ENCODE peak calls at places on chromosomes 13 and 19, in four cellular contexts. N, X, I and F are unnamed samples.

GRCh38 chr19:6319376-6319775 is 14.0 kb downstream of the ACER1 start:
- DNase-seq in N (no peak), X (no peak), I (no peak), F (no peak)

GRCh38 chr19:44608391-44608821 is 5.0 kb upstream of the IGSF23 start:
- DNase-seq in N (no peak), X (peak; percentile 4), I (no peak), F (no peak)

GRCh38 chr19:28394705-28395104 is 818.2 kb downstream of the UQCRFS1 start:
- DNase-seq in N (no peak), X (no peak), I (no peak), F (no peak)

GRCh38 chr19:29324717-29325116 is 111.8 kb upstream of the UQCRFS1 start:
- DNase-seq in N (no peak), X (no peak), I (no peak), F (no peak)

GRCh38 chr19:33769208-33769607 is 27.5 kb upstream of the KCTD15 start:
- DNase-seq in N (no peak), X (no peak), I (no peak), F (no peak)

GRCh38 chr19:18672606-18673337 is 10.7 kb upstream of the CRTC1 start:
- DNase-seq in N (no peak), X (no peak), I (peak; percentile 81), F (no peak)

GRCh38 chr13:112670118-112670517 is 19.7 kb upstream of the ATP11A start:
- DNase-seq in N (no peak), X (no peak), I (no peak), F (no peak)

GRCh38 chr13:105107781-105108180 is 1427.7 kb downstream of the EFNB2 start:
- DNase-seq in N (no peak), X (no peak), I (no peak), F (no peak)

GRCh38 chr13:114100446-114101320 is 31.7 kb downstream of the RASA3 start:
- DNase-seq in N (no peak), X (no peak), I (peak; percentile 77), F (peak; percentile 46)

GRCh38 chr19:40035996-40036395 is 20.0 kb downstream of the ZNF780B start:
- DNase-seq in N (no peak), X (no peak), I (no peak), F (no peak)

GRCh38 chr19:33373701-33374405 is at the start of gene CEBPG:
- DNase-seq in N (no peak), X (no peak), I (peak; percentile 87), F (peak; percentile 65)

GRCh38 chr13:93740334-93740733 is 513.7 kb downstream of the GPC6 start:
- DNase-seq in N (no peak), X (no peak), I (no peak), F (no peak)

GRCh38 chr13:110617326-110618072 is 2.2 kb downstream of the NAXD start:
- DNase-seq in N (no peak), X (no peak), I (no peak), F (peak; percentile 84)

GRCh38 chr13:33799950-33800592 is 17.9 kb upstream of the RFC3 start:
- DNase-seq in N (no peak), X (peak; percentile 10), I (no peak), F (no peak)

GRCh38 chr13:43077906-43078305 is 54.5 kb downstream of the DNAJC15 start:
- DNase-seq in N (no peak), X (no peak), I (no peak), F (no peak)

GRCh38 chr19:29098863-29099481 is 114.0 kb downstream of the UQCRFS1 start:
- DNase-seq in N (no peak), X (peak; percentile 26), I (no peak), F (no peak)

GRCh38 chr13:75372517-75372916 is 109.5 kb downstream of the TBC1D4 start:
- DNase-seq in N (peak; percentile 42), X (no peak), I (no peak), F (no peak)

GRCh38 chr19:57566396-57567256 is 7.0 kb upstream of the ZNF550 start:
- DNase-seq in N (no peak), X (no peak), I (no peak), F (no peak)

GRCh38 chr19:39038098-39038497 is 5.7 kb upstream of the FBXO27 start:
- DNase-seq in N (no peak), X (no peak), I (no peak), F (peak; percentile 71)

GRCh38 chr13:23007430-23007829 is 173.3 kb upstream of the SGCG start:
- DNase-seq in N (no peak), X (no peak), I (no peak), F (no peak)

GRCh38 chr13:90591260-90591926 is 756.1 kb upstream of the MIR17HG start:
- DNase-seq in N (no peak), X (no peak), I (no peak), F (no peak)

GRCh38 chr19:2355168-2356035 is 4.7 kb upstream of the TMPRSS9 start:
- DNase-seq in N (no peak), X (no peak), I (no peak), F (no peak)

GRCh38 chr13:80463673-80464352 is 122.9 kb upstream of the SPRY2 start:
- DNase-seq in N (no peak), X (no peak), I (no peak), F (no peak)

GRCh38 chr13:52428295-52428694 is 22.1 kb downstream of the VPS36 start:
- DNase-seq in N (no peak), X (no peak), I (no peak), F (no peak)

GRCh38 chr19:35539314-35539713 is 6.1 kb downstream of the GAPDHS start:
- DNase-seq in N (no peak), X (no peak), I (no peak), F (no peak)

GRCh38 chr19:38055655-38056521 is 148.9 kb downstream of the SIPA1L3 start:
- DNase-seq in N (no peak), X (no peak), I (no peak), F (no peak)

GRCh38 chr13:23656637-23657036 is 86.4 kb downstream of the TNFRSF19 start:
- DNase-seq in N (no peak), X (no peak), I (no peak), F (no peak)

GRCh38 chr19:1289395-1290244 is 3.9 kb downstream of the EFNA2 start:
- DNase-seq in N (no peak), X (no peak), I (no peak), F (no peak)

GRCh38 chr13:57634829-57635165 is 3.3 kb downstream of the PCDH17 start:
- DNase-seq in N (no peak), X (no peak), I (no peak), F (peak; percentile 18)

GRCh38 chr13:57633141-57633949 is 1.8 kb downstream of the PCDH17 start:
- DNase-seq in N (no peak), X (no peak), I (peak; percentile 89), F (peak; percentile 58)

GRCh38 chr13:57635541-57635940 is 4.0 kb downstream of the PCDH17 start:
- DNase-seq in N (no peak), X (no peak), I (no peak), F (no peak)

GRCh38 chr13:57632276-57633140 is 964 bp downstream of the PCDH17 start:
- DNase-seq in N (no peak), X (no peak), I (peak; percentile 78), F (peak; percentile 51)

GRCh38 chr13:57633950-57634828 is 2.6 kb downstream of the PCDH17 start:
- DNase-seq in N (no peak), X (no peak), I (peak; percentile 79), F (peak; percentile 51)
- H3K4me3 ChIP-seq in N (no peak overlapping the region), X (no peak overlapping the region), I (no peak overlapping the region), F (peak overlapping the region; percentile 10)

DNA sequence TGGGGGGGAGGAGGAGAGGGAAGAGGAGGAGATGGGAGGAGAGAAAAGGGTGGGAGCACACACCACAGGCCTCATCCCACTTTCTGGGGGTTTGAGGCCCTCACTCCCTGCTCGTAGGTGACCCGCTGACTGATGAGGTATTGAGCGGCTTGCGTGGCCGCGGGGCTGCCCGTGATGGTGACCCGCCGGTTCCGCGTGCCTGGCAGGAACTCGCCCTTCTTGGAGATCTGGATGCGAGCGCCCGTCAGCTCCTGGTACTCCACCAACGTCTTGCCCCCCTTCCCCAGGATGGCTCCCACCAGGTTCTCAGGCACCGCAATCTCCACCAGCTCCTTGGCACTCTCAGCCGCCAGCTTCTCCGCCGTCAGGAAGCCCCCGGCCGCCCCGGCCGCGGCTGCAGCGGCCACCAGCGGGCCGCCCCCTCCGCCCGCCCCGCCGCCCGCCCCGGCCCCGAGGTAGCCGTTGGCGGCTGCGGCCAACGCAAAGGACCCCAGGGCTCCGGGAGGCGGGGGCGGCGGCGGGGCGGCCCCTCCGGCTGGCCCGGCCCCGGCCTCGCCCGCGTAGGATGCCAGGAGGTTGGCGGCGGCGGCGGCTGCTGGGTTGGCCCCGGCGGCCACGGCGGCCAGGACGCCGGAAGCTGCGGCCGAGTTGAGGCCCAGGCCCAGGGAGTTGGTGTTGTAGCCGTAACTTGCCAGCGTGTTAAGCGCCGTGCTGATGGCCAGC is 25.4 kb upstream of the NANOS2 start:
- DNase-seq in N (no peak), X (no peak), I (no peak), F (no peak)
- H3K4me3 ChIP-seq in N (no peak overlapping the region), X (no peak overlapping the region), I (no peak overlapping the region), F (no peak overlapping the region)

GRCh38 chr19:41997851-41998229 is 3.8 kb upstream of the ATP1A3 start:
- DNase-seq in N (no peak), X (no peak), I (no peak), F (no peak)

GRCh38 chr19:41999878-42000208 is 5.8 kb upstream of the ATP1A3 start:
- DNase-seq in N (no peak), X (no peak), I (no peak), F (no peak)

GRCh38 chr19:41999071-41999877 is 5.2 kb upstream of the ATP1A3 start:
- DNase-seq in N (no peak), X (no peak), I (no peak), F (no peak)

GRCh38 chr19:41997121-41997850 is 3.3 kb upstream of the ATP1A3 start:
- DNase-seq in N (peak; percentile 32), X (no peak), I (peak; percentile 82), F (no peak)

DNA sequence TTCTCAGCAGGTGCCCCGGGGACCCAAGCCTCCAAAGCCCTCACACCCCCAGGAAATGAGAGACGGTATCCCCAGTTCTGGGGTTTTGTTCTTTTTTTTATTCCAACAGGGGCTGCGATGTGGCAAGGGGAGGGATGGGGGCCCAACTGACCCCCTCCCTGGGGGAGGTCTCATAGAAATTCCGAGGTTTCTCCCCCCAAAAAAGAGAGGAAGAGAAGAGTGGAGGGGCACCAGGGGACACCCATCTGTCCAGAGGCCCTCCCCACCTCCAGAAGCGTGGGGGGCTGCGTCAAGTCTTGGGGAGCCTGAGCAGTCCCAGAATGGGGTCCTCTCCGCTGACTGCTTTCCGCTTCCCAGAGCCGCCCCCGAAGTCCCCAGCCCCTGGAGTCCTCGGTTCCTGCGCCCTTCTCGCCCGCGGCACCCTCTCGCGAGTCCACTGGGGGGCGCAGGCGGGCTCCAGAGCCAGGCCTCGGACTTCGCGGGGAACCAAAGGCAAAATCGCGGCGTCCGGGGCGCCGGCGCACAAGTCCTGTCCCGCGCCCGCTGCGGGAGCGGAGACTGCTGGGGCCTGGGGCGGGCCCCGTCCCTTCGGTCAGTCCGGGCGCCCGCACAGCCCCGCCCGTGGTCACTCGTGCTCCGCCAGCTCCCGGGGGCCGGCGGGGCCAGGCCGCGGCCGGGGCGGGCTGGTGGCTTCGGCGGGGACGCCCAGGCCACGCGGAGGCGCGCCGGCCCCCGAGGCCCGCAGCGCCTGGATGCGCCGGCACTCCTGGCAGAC is 4.4 kb upstream of the ATP1A3 start:
- DNase-seq in N (no peak), X (no peak), I (no peak), F (no peak)
- H3K4me3 ChIP-seq in N (no peak overlapping the region), X (no peak overlapping the region), I (no peak overlapping the region), F (no peak overlapping the region)

GRCh38 chr19:47769534-47769933 is 9.0 kb upstream of the SELENOW start:
- DNase-seq in N (no peak), X (no peak), I (no peak), F (no peak)

GRCh38 chr19:47766670-47767069 is 11.8 kb upstream of the SELENOW start:
- DNase-seq in N (no peak), X (no peak), I (no peak), F (no peak)

GRCh38 chr19:47766359-47766620 is 12.2 kb upstream of the SELENOW start:
- DNase-seq in N (no peak), X (no peak), I (no peak), F (no peak)

GRCh38 chr19:47767349-47767748 is 11.2 kb upstream of the SELENOW start:
- DNase-seq in N (no peak), X (no peak), I (no peak), F (no peak)

GRCh38 chr19:47768604-47769003 is 9.9 kb upstream of the SELENOW start:
- DNase-seq in N (no peak), X (no peak), I (no peak), F (no peak)
- H3K4me3 ChIP-seq in N (no peak overlapping the region), X (no peak overlapping the region), I (no peak overlapping the region), F (no peak overlapping the region)